ENCODE peak calls at places on chromosome 7, in nine cellular contexts. Y is PC-3; N is AG04450; X is suprapubic skin; Q is neural crest cell; H is left lung; D is brain microvascular endothelial cell; A is upper lobe of right lung; P is CD8-positive, alpha-beta T cell. M is an unnamed sample.

GRCh38 chr7:1768835-1769234 is 98.8 kb downstream of the ELFN1 start:
- DNase-seq in Y (peak; percentile 25), P (no peak), N (no peak), X (no peak), D (no peak), Q (no peak), A (no peak), H (no peak), M (no peak)

GRCh38 chr7:27193335-27194001 is 6.4 kb downstream of the HOXA13 start:
- DNase-seq in Y (peak; percentile 46), A (peak; percentile 22), X (peak; percentile 44), H (no peak), D (no peak), N (no peak), P (no peak), Q (no peak), M (no peak)

GRCh38 chr7:134827889-134828288 is 48.5 kb downstream of the CALD1 start:
- DNase-seq in H (no peak), P (no peak), D (peak; percentile 71), Y (no peak), N (peak; percentile 37), A (no peak), X (no peak), Q (no peak), M (no peak)

GRCh38 chr7:31811650-31812461 is 124.8 kb downstream of the PPP1R17 start:
- DNase-seq in D (no peak), A (no peak), Y (peak; percentile 21), P (no peak), N (no peak), X (no peak), Q (no peak), H (peak; percentile 42), M (no peak)

GRCh38 chr7:119963654-119964053 is 309.3 kb upstream of the KCND2 start:
- DNase-seq in X (no peak), P (no peak), Q (no peak), Y (no peak), H (no peak), N (no peak), D (peak; percentile 20), A (no peak), M (no peak)

GRCh38 chr7:23394828-23395227 is 75.5 kb downstream of the IGF2BP3 start:
- DNase-seq in H (no peak), P (no peak), X (no peak), N (no peak), Y (no peak), Q (no peak), A (no peak), D (no peak), M (no peak)

GRCh38 chr7:90424720-90425119 is 21.5 kb downstream of the CLDN12 start:
- DNase-seq in H (no peak), P (no peak), A (no peak), X (no peak), Y (no peak), Q (no peak), N (no peak), D (no peak), M (no peak)

GRCh38 chr7:19957664-19958063 is 184.2 kb upstream of the TMEM196 start:
- DNase-seq in Y (peak; percentile 72), D (peak; percentile 27), H (no peak), P (no peak), X (no peak), N (no peak), Q (no peak), A (no peak), M (no peak)

GRCh38 chr7:114823290-114823689 is 98.6 kb upstream of the MDFIC start:
- DNase-seq in A (no peak), Y (peak; percentile 5), N (no peak), X (no peak), H (no peak), D (no peak), P (no peak), Q (no peak), M (no peak)

GRCh38 chr7:68581417-68581816 is 1016.9 kb upstream of the AUTS2 start:
- DNase-seq in Y (no peak), P (no peak), A (no peak), D (no peak), N (no peak), Q (no peak), X (no peak), H (no peak), M (no peak)

GRCh38 chr7:26100940-26101339 is 51.1 kb upstream of the NFE2L3 start:
- DNase-seq in P (no peak), H (no peak), Q (peak; percentile 8), N (no peak), D (no peak), A (no peak), X (no peak), Y (no peak), M (no peak)

DNA sequence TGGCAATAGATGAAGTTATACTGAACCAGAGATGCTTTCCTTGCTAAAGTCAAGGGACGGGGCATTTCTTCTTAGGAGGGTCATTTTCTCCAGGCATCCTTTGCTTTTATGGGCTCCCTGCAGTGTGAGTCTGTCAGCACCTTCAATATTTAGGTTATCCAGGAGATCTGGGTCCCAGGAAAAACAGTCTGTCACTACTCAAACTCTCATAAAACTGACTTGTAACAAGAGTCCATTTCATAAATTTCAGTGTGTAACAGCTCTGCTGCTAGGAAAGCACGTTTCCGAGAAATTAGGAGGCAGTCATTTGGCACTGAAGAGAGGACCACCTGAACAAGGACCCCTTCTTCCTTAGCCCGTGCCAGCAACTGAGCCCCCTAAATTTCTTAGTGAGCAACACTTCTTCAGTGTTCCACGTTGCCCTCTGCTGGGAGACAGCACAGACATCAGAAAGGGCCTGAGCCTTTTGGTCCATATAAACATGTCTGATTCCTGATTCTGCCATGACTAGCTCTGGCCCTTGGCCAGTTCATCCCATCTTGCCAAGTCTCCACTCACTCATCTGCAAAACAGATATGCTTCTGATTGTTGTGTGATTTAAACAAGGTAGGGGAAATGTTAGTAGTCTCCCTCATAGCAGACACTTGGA is 7.2 kb downstream of the GCC1 start:
- DNase-seq in Q (no peak), P (no peak), D (peak; percentile 20), Y (no peak), A (no peak), X (no peak), H (no peak), N (peak; percentile 18), M (no peak)
- TF ChIP-seq CTCF in Q (no peak), P (no peak), D (peak; percentile 46), Y (peak; percentile 50), A (no peak), X (no peak), H (no peak), N (peak; percentile 47), M (peak; percentile 37)

GRCh38 chr7:118104812-118105441 is 79.0 kb upstream of the LSM8 start:
- DNase-seq in P (no peak), D (no peak), A (no peak), N (no peak), X (no peak), H (no peak), Q (no peak), Y (peak; percentile 54), M (no peak)
- TF ChIP-seq CTCF in P (no peak), D (peak; percentile 28), A (peak; percentile 56), N (peak; percentile 66), X (peak; percentile 35), H (no peak), Q (peak; percentile 78), Y (peak; percentile 70), M (peak; percentile 91)

GRCh38 chr7:107742678-107743566 is 1.0 kb upstream of the CBLL1 start:
- DNase-seq in Y (no peak), P (no peak), Q (no peak), A (peak; percentile 82), X (peak; percentile 76), N (no peak), H (peak; percentile 73), D (no peak), M (no peak)

GRCh38 chr7:107744345-107744750 is 406 bp downstream of the CBLL1 start:
- DNase-seq in D (no peak), A (no peak), P (no peak), Q (no peak), N (no peak), Y (no peak), X (no peak), H (no peak), M (peak; percentile 87)

GRCh38 chr7:107743567-107744344 is at the start of gene CBLL1:
- DNase-seq in N (peak; percentile 87), P (peak; percentile 98), Y (peak; percentile 91), X (peak; percentile 97), D (peak; percentile 97), Q (peak; percentile 95), A (peak; percentile 98), H (peak; percentile 97), M (peak; percentile 96)

GRCh38 chr7:107751113-107751512 is 7.2 kb downstream of the CBLL1 start:
- DNase-seq in X (no peak), Q (no peak), Y (no peak), H (no peak), P (no peak), N (no peak), D (no peak), A (no peak), M (no peak)

GRCh38 chr7:107746006-107746405 is 2.1 kb downstream of the CBLL1 start:
- DNase-seq in H (no peak), D (no peak), Y (no peak), A (no peak), N (no peak), X (no peak), P (no peak), Q (no peak), M (no peak)
- TF ChIP-seq CTCF in H (no peak), D (no peak), Y (no peak), A (no peak), N (no peak), X (no peak), P (no peak), Q (no peak), M (no peak)

GRCh38 chr7:106031271-106032029 is 68.4 kb downstream of the CDHR3 start:
- DNase-seq in D (no peak), H (no peak), Q (no peak), P (no peak), N (no peak), X (no peak), Y (no peak), A (no peak), M (no peak)

GRCh38 chr7:106029448-106029847 is 66.4 kb downstream of the CDHR3 start:
- DNase-seq in N (no peak), H (no peak), X (no peak), P (no peak), A (no peak), Y (no peak), D (no peak), Q (no peak), M (no peak)

GRCh38 chr7:106032295-106032694 is 69.2 kb downstream of the CDHR3 start:
- DNase-seq in N (no peak), A (no peak), P (no peak), X (no peak), Y (no peak), D (no peak), H (no peak), Q (no peak), M (no peak)

GRCh38 chr7:106033735-106034134 is 70.7 kb downstream of the CDHR3 start:
- DNase-seq in P (no peak), X (no peak), H (no peak), N (no peak), D (no peak), Y (no peak), A (no peak), Q (no peak), M (no peak)

GRCh38 chr7:106029941-106030340 is 66.9 kb downstream of the CDHR3 start:
- DNase-seq in D (no peak), Q (no peak), N (no peak), P (no peak), X (no peak), H (no peak), Y (no peak), A (no peak), M (no peak)
- TF ChIP-seq CTCF in D (peak; percentile 19), Q (no peak), N (no peak), P (no peak), X (no peak), H (no peak), Y (peak; percentile 53), A (no peak), M (no peak)

GRCh38 chr7:81256991-81257390 is 338.1 kb upstream of the SEMA3C start:
- DNase-seq in D (no peak), H (no peak), N (no peak), A (no peak), Q (peak; percentile 14), Y (peak; percentile 8), X (no peak), P (no peak), M (no peak)
- TF ChIP-seq CTCF in D (peak; percentile 45), H (no peak), N (peak; percentile 35), A (peak; percentile 28), Q (peak; percentile 47), Y (peak; percentile 60), X (no peak), P (no peak), M (peak; percentile 50)